ENCODE peak calls at places on chromosomes 5 and 9, in six cellular contexts. One of them, this sample, is unnamed.

GRCh38 chr5:151079838-151080619 is 805 bp downstream of the TNIP1 start:
- DNase-seq in cardiac muscle cell: no peak
- DNase-seq in RWPE1: peak; percentile 85
- DNase-seq in ovary: no peak
- DNase-seq in brain microvascular endothelial cell: peak; percentile 95
- DNase-seq in endothelial cell of umbilical vein: peak; percentile 79
- DNase-seq in this sample: no peak

GRCh38 chr9:93270976-93271375 is 87.0 kb downstream of the WNK2 start:
- DNase-seq in cardiac muscle cell: no peak
- DNase-seq in RWPE1: no peak
- DNase-seq in ovary: no peak
- DNase-seq in brain microvascular endothelial cell: no peak
- DNase-seq in endothelial cell of umbilical vein: no peak
- DNase-seq in this sample: no peak

GRCh38 chr9:128714586-128715435 is 9.1 kb downstream of the ZDHHC12 start:
- DNase-seq in cardiac muscle cell: no peak
- DNase-seq in RWPE1: no peak
- DNase-seq in ovary: no peak
- DNase-seq in brain microvascular endothelial cell: no peak
- DNase-seq in endothelial cell of umbilical vein: no peak
- DNase-seq in this sample: peak; percentile 43

GRCh38 chr9:100756217-100756616 is 178.3 kb downstream of the CAVIN4 start:
- DNase-seq in cardiac muscle cell: peak; percentile 8
- DNase-seq in RWPE1: no peak
- DNase-seq in ovary: no peak
- DNase-seq in brain microvascular endothelial cell: no peak
- DNase-seq in endothelial cell of umbilical vein: no peak
- DNase-seq in this sample: no peak

GRCh38 chr5:112977440-112977861 is 853 bp downstream of the DCP2 start:
- DNase-seq in cardiac muscle cell: no peak
- DNase-seq in RWPE1: no peak
- DNase-seq in ovary: no peak
- DNase-seq in brain microvascular endothelial cell: no peak
- DNase-seq in endothelial cell of umbilical vein: peak; percentile 48
- DNase-seq in this sample: no peak

GRCh38 chr5:154514331-154514730 is 36.3 kb upstream of the HAND1 start:
- DNase-seq in cardiac muscle cell: no peak
- DNase-seq in RWPE1: no peak
- DNase-seq in ovary: no peak
- DNase-seq in brain microvascular endothelial cell: no peak
- DNase-seq in endothelial cell of umbilical vein: no peak
- DNase-seq in this sample: no peak

GRCh38 chr5:155260798-155261197 is 247.2 kb downstream of the KIF4B start:
- DNase-seq in cardiac muscle cell: peak; percentile 58
- DNase-seq in RWPE1: no peak
- DNase-seq in ovary: no peak
- DNase-seq in brain microvascular endothelial cell: no peak
- DNase-seq in endothelial cell of umbilical vein: no peak
- DNase-seq in this sample: no peak

GRCh38 chr9:89410709-89411111 is 87.2 kb downstream of the SEMA4D start:
- DNase-seq in cardiac muscle cell: no peak
- DNase-seq in RWPE1: peak; percentile 59
- DNase-seq in ovary: no peak
- DNase-seq in brain microvascular endothelial cell: no peak
- DNase-seq in endothelial cell of umbilical vein: no peak
- DNase-seq in this sample: no peak

GRCh38 chr5:67795781-67796477 is 419.6 kb upstream of the PIK3R1 start:
- DNase-seq in cardiac muscle cell: no peak
- DNase-seq in RWPE1: no peak
- DNase-seq in ovary: no peak
- DNase-seq in brain microvascular endothelial cell: peak; percentile 65
- DNase-seq in endothelial cell of umbilical vein: no peak
- DNase-seq in this sample: no peak

GRCh38 chr9:75001719-75002421 is 26.2 kb downstream of the CARNMT1 start:
- DNase-seq in cardiac muscle cell: peak; percentile 84
- DNase-seq in RWPE1: peak; percentile 40
- DNase-seq in ovary: no peak
- DNase-seq in brain microvascular endothelial cell: peak; percentile 40
- DNase-seq in endothelial cell of umbilical vein: peak; percentile 82
- DNase-seq in this sample: no peak

GRCh38 chr5:62732677-62733121 is 154.1 kb downstream of the LRRC70 start:
- DNase-seq in cardiac muscle cell: no peak
- DNase-seq in RWPE1: no peak
- DNase-seq in ovary: no peak
- DNase-seq in brain microvascular endothelial cell: no peak
- DNase-seq in endothelial cell of umbilical vein: no peak
- DNase-seq in this sample: no peak

GRCh38 chr9:110712955-110713354 is 44.4 kb downstream of the MUSK start:
- DNase-seq in cardiac muscle cell: no peak
- DNase-seq in RWPE1: no peak
- DNase-seq in ovary: no peak
- DNase-seq in brain microvascular endothelial cell: no peak
- DNase-seq in endothelial cell of umbilical vein: no peak
- DNase-seq in this sample: no peak

GRCh38 chr5:169920446-169920845 is 59.8 kb downstream of the INSYN2B start:
- DNase-seq in cardiac muscle cell: no peak
- DNase-seq in RWPE1: no peak
- DNase-seq in ovary: no peak
- DNase-seq in brain microvascular endothelial cell: no peak
- DNase-seq in endothelial cell of umbilical vein: no peak
- DNase-seq in this sample: no peak

GRCh38 chr9:36559036-36559695 is 13.5 kb upstream of the MELK start:
- DNase-seq in cardiac muscle cell: no peak
- DNase-seq in RWPE1: no peak
- DNase-seq in ovary: no peak
- DNase-seq in brain microvascular endothelial cell: peak; percentile 9
- DNase-seq in endothelial cell of umbilical vein: no peak
- DNase-seq in this sample: no peak

GRCh38 chr9:1729631-1730030 is 285.5 kb upstream of the SMARCA2 start:
- DNase-seq in cardiac muscle cell: no peak
- DNase-seq in RWPE1: no peak
- DNase-seq in ovary: no peak
- DNase-seq in brain microvascular endothelial cell: no peak
- DNase-seq in endothelial cell of umbilical vein: no peak
- DNase-seq in this sample: no peak

GRCh38 chr9:109715340-109715739 is 64.7 kb upstream of the PALM2AKAP2 start:
- DNase-seq in cardiac muscle cell: no peak
- DNase-seq in RWPE1: no peak
- DNase-seq in ovary: no peak
- DNase-seq in brain microvascular endothelial cell: no peak
- DNase-seq in endothelial cell of umbilical vein: no peak
- DNase-seq in this sample: no peak

GRCh38 chr9:114247086-114247485 is 75.8 kb upstream of the ORM1 start:
- DNase-seq in cardiac muscle cell: no peak
- DNase-seq in RWPE1: no peak
- DNase-seq in ovary: no peak
- DNase-seq in brain microvascular endothelial cell: no peak
- DNase-seq in endothelial cell of umbilical vein: no peak
- DNase-seq in this sample: no peak

GRCh38 chr9:88535226-88535931 is 401 bp downstream of the NXNL2 start:
- DNase-seq in cardiac muscle cell: peak; percentile 26
- DNase-seq in RWPE1: no peak
- DNase-seq in ovary: no peak
- DNase-seq in brain microvascular endothelial cell: no peak
- DNase-seq in endothelial cell of umbilical vein: no peak
- DNase-seq in this sample: no peak

GRCh38 chr5:31987985-31988710 is 186.0 kb downstream of the GOLPH3 start:
- DNase-seq in cardiac muscle cell: no peak
- DNase-seq in RWPE1: peak; percentile 92
- DNase-seq in ovary: no peak
- DNase-seq in brain microvascular endothelial cell: peak; percentile 87
- DNase-seq in endothelial cell of umbilical vein: no peak
- DNase-seq in this sample: no peak

GRCh38 chr9:13786131-13786530 is 506.6 kb upstream of the MPDZ start:
- DNase-seq in cardiac muscle cell: no peak
- DNase-seq in RWPE1: no peak
- DNase-seq in ovary: no peak
- DNase-seq in brain microvascular endothelial cell: peak; percentile 48
- DNase-seq in endothelial cell of umbilical vein: no peak
- DNase-seq in this sample: peak; percentile 37

GRCh38 chr5:123882946-123883345 is 371.0 kb downstream of the CSNK1G3 start:
- DNase-seq in cardiac muscle cell: no peak
- DNase-seq in RWPE1: no peak
- DNase-seq in ovary: no peak
- DNase-seq in brain microvascular endothelial cell: peak; percentile 40
- DNase-seq in endothelial cell of umbilical vein: peak; percentile 81
- DNase-seq in this sample: no peak

GRCh38 chr5:151909628-151910027 is 15.0 kb downstream of the GLRA1 start:
- DNase-seq in cardiac muscle cell: no peak
- DNase-seq in RWPE1: no peak
- DNase-seq in ovary: no peak
- DNase-seq in brain microvascular endothelial cell: no peak
- DNase-seq in endothelial cell of umbilical vein: no peak
- DNase-seq in this sample: no peak

GRCh38 chr5:78515665-78516064 is 132.9 kb downstream of the LHFPL2 start:
- DNase-seq in cardiac muscle cell: no peak
- DNase-seq in RWPE1: no peak
- DNase-seq in ovary: no peak
- DNase-seq in brain microvascular endothelial cell: no peak
- DNase-seq in endothelial cell of umbilical vein: no peak
- DNase-seq in this sample: no peak
- TF ChIP-seq CTCF in cardiac muscle cell: no peak
- TF ChIP-seq CTCF in RWPE1: no peak
- TF ChIP-seq CTCF in ovary: no peak
- TF ChIP-seq CTCF in brain microvascular endothelial cell: no peak
- TF ChIP-seq CTCF in endothelial cell of umbilical vein: no peak
- TF ChIP-seq CTCF in this sample: no peak

DNA sequence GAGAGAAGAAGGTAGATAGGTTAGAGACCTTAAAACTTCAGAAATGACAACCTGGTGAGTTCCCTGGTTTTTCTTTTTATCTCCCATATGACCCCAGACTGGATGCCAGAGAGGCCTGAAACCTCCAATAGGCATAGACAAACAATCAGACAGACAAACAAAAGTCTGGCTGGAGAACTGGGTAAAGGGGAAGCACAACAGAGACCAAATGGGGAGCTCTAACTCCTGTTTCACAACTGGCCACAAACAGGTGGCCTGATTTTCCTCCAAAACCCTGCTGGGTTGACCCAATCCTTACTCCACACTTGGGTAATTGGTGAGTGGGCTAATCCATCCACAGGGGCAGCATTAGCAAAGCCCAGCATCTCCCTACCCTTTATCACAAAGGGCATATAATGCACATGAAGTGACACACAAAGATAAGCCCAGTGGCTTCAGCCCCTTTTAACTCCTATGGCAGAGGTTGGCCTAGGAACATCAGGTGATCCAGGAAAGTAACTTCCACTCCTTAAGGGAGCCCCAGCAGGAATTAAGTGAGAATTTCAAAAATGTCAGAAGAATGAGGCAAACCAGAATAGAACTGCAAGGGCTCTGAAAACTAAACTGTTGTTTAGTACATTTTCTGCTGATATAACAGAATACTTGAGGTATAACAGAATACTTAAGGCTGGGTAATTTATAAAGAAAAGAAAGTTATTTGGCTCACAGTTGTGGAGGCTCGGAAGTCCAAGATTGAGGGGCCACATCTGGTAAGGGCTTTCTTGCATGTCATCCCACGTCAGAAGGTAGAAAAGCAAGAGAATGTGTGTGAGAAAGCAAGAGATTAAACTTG is 60.9 kb upstream of the ROR2 start:
- DNase-seq in cardiac muscle cell: no peak
- DNase-seq in RWPE1: no peak
- DNase-seq in ovary: no peak
- DNase-seq in brain microvascular endothelial cell: no peak
- DNase-seq in endothelial cell of umbilical vein: no peak
- DNase-seq in this sample: no peak
- H3K27ac ChIP-seq in cardiac muscle cell: no peak overlapping the region
- H3K27ac ChIP-seq in RWPE1: no peak overlapping the region
- H3K27ac ChIP-seq in ovary: no peak overlapping the region
- H3K27ac ChIP-seq in brain microvascular endothelial cell: no peak overlapping the region
- H3K27ac ChIP-seq in endothelial cell of umbilical vein: no peak overlapping the region
- H3K27ac ChIP-seq in this sample: no peak overlapping the region

DNA sequence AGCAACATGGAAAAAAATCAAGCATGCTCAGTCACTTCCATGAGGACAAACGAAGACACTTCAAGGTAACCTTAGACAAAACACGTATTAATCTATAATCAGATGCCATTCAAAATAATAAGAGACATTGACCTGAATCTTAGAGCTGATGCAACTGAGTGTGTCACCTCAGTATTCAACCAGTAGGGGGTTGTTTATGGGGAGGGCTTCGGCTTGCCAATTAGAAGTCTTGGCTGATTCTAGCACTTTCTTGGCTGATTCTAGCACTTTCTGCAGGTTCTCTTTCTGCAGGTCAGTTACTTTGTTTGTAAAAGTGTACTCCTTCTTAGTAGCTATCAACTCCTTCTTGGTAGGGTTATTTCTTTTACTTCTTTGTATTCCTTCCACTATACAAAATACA is 317.6 kb downstream of the ENC1 start:
- DNase-seq in cardiac muscle cell: no peak
- DNase-seq in RWPE1: no peak
- DNase-seq in ovary: no peak
- DNase-seq in brain microvascular endothelial cell: no peak
- DNase-seq in endothelial cell of umbilical vein: no peak
- DNase-seq in this sample: no peak
- TF ChIP-seq CTCF in cardiac muscle cell: no peak
- TF ChIP-seq CTCF in RWPE1: no peak
- TF ChIP-seq CTCF in ovary: no peak
- TF ChIP-seq CTCF in brain microvascular endothelial cell: peak; percentile 21
- TF ChIP-seq CTCF in endothelial cell of umbilical vein: no peak
- TF ChIP-seq CTCF in this sample: no peak

GRCh38 chr9:133238851-133239532 is 29.9 kb upstream of the OBP2B start:
- DNase-seq in cardiac muscle cell: peak; percentile 83
- DNase-seq in RWPE1: peak; percentile 61
- DNase-seq in ovary: peak; percentile 81
- DNase-seq in brain microvascular endothelial cell: peak; percentile 33
- DNase-seq in endothelial cell of umbilical vein: peak; percentile 51
- DNase-seq in this sample: peak; percentile 76

GRCh38 chr9:133237271-133237731 is 28.3 kb upstream of the OBP2B start:
- DNase-seq in cardiac muscle cell: no peak
- DNase-seq in RWPE1: peak; percentile 43
- DNase-seq in ovary: peak; percentile 74
- DNase-seq in brain microvascular endothelial cell: peak; percentile 45
- DNase-seq in endothelial cell of umbilical vein: peak; percentile 57
- DNase-seq in this sample: no peak

GRCh38 chr9:133239533-133240090 is 30.6 kb upstream of the OBP2B start:
- DNase-seq in cardiac muscle cell: no peak
- DNase-seq in RWPE1: no peak
- DNase-seq in ovary: no peak
- DNase-seq in brain microvascular endothelial cell: no peak
- DNase-seq in endothelial cell of umbilical vein: no peak
- DNase-seq in this sample: no peak

GRCh38 chr9:133236291-133237071 is 27.4 kb upstream of the OBP2B start:
- DNase-seq in cardiac muscle cell: no peak
- DNase-seq in RWPE1: no peak
- DNase-seq in ovary: peak; percentile 63
- DNase-seq in brain microvascular endothelial cell: no peak
- DNase-seq in endothelial cell of umbilical vein: no peak
- DNase-seq in this sample: no peak

GRCh38 chr9:133238272-133238850 is 29.3 kb upstream of the OBP2B start:
- DNase-seq in cardiac muscle cell: peak; percentile 94
- DNase-seq in RWPE1: no peak
- DNase-seq in ovary: peak; percentile 99
- DNase-seq in brain microvascular endothelial cell: peak; percentile 26
- DNase-seq in endothelial cell of umbilical vein: peak; percentile 47
- DNase-seq in this sample: peak; percentile 93
- H3K27ac ChIP-seq in cardiac muscle cell: peak overlapping the region; percentile 79
- H3K27ac ChIP-seq in RWPE1: no peak overlapping the region
- H3K27ac ChIP-seq in ovary: peak overlapping the region; percentile 94
- H3K27ac ChIP-seq in brain microvascular endothelial cell: no peak overlapping the region
- H3K27ac ChIP-seq in endothelial cell of umbilical vein: peak overlapping the region; percentile 15
- H3K27ac ChIP-seq in this sample: peak overlapping the region; percentile 51

GRCh38 chr5:78367318-78367991 is 7.0 kb downstream of the SCAMP1 start:
- DNase-seq in cardiac muscle cell: no peak
- DNase-seq in RWPE1: no peak
- DNase-seq in ovary: no peak
- DNase-seq in brain microvascular endothelial cell: no peak
- DNase-seq in endothelial cell of umbilical vein: no peak
- DNase-seq in this sample: no peak
- TF ChIP-seq CTCF in cardiac muscle cell: no peak
- TF ChIP-seq CTCF in RWPE1: no peak
- TF ChIP-seq CTCF in ovary: no peak
- TF ChIP-seq CTCF in brain microvascular endothelial cell: peak; percentile 33
- TF ChIP-seq CTCF in endothelial cell of umbilical vein: no peak
- TF ChIP-seq CTCF in this sample: no peak